ENCODE peak calls at places on chromosomes 13 and 19, in ten cellular contexts. Q is uterus, R is astrocyte of the spinal cord, Z is HFF-Myc, S is Panc1, F is H1, O is ovary, D is GM13977, E is Calu3, H is left ventricle myocardium inferior. M is an unnamed sample.

GRCh38 chr19:51830263-51830662 is 35.3 kb downstream of the FPR3 start:
- DNase-seq in Q (no peak), R (no peak), Z (no peak), S (no peak), F (no peak), O (no peak), D (no peak), E (no peak), H (no peak), M (peak)

GRCh38 chr13:86870388-86870966 is 800.7 kb upstream of the SLITRK5 start:
- DNase-seq in Q (no peak), R (peak), Z (no peak), S (no peak), F (no peak), O (no peak), D (peak), E (peak), H (no peak), M (peak)

GRCh38 chr19:44848036-44848804 is 2.1 kb downstream of the NECTIN2 start:
- DNase-seq in Q (peak), R (peak), Z (no peak), S (no peak), F (no peak), O (peak), D (no peak), E (no peak), H (no peak), M (peak)

GRCh38 chr19:29273000-29273691 is 60.2 kb upstream of the UQCRFS1 start:
- DNase-seq in Q (no peak), R (no peak), Z (no peak), S (no peak), F (no peak), O (no peak), D (no peak), E (no peak), H (no peak), M (no peak)

GRCh38 chr13:112623051-112623711 is 35.2 kb upstream of the TUBGCP3 start:
- DNase-seq in Q (no peak), R (no peak), Z (no peak), S (no peak), F (no peak), O (no peak), D (no peak), E (no peak), H (no peak), M (no peak)

GRCh38 chr19:57269515-57270250 is 10.6 kb upstream of the ZNF460 start:
- DNase-seq in Q (no peak), R (peak), Z (peak), S (no peak), F (no peak), O (no peak), D (peak), E (no peak), H (no peak), M (peak)

GRCh38 chr13:24187185-24187584 is 26.7 kb downstream of the SPATA13 start:
- DNase-seq in Q (no peak), R (no peak), Z (no peak), S (no peak), F (no peak), O (no peak), D (no peak), E (no peak), H (no peak), M (no peak)

GRCh38 chr13:49649963-49650312 is 21.6 kb downstream of the ARL11 start:
- DNase-seq in Q (no peak), R (no peak), Z (no peak), S (no peak), F (no peak), O (no peak), D (no peak), E (no peak), H (no peak), M (no peak)

GRCh38 chr19:17538684-17539287 is 16.7 kb upstream of the COLGALT1 start:
- DNase-seq in Q (no peak), R (no peak), Z (no peak), S (no peak), F (no peak), O (no peak), D (peak), E (no peak), H (no peak), M (no peak)

GRCh38 chr19:35742121-35742724 is at the start of gene IGFLR1:
- DNase-seq in Q (no peak), R (no peak), Z (no peak), S (no peak), F (no peak), O (no peak), D (peak), E (no peak), H (no peak), M (no peak)

GRCh38 chr19:4660181-4660791 is 9.9 kb downstream of the MYDGF start:
- DNase-seq in Q (no peak), R (no peak), Z (no peak), S (no peak), F (no peak), O (no peak), D (no peak), E (peak), H (no peak), M (peak)

GRCh38 chr19:15609261-15609660 is 5.8 kb upstream of the CYP4F8 start:
- DNase-seq in Q (no peak), R (no peak), Z (no peak), S (no peak), F (no peak), O (no peak), D (no peak), E (no peak), H (no peak), M (no peak)

GRCh38 chr19:11208526-11209471 is 11.5 kb upstream of the KANK2 start:
- DNase-seq in Q (no peak), R (no peak), Z (no peak), S (no peak), F (no peak), O (no peak), D (no peak), E (no peak), H (no peak), M (no peak)

GRCh38 chr13:36673838-36674326 is at the start of gene SERTM1:
- DNase-seq in Q (peak), R (peak), Z (no peak), S (no peak), F (peak), O (peak), D (no peak), E (no peak), H (peak), M (peak)

GRCh38 chr19:38944981-38945506 is 14.3 kb downstream of the MRPS12 start:
- DNase-seq in Q (no peak), R (no peak), Z (peak), S (no peak), F (no peak), O (no peak), D (no peak), E (no peak), H (no peak), M (no peak)

GRCh38 chr13:37010424-37010823 is 9.8 kb downstream of the EXOSC8 start:
- DNase-seq in Q (no peak), R (no peak), Z (no peak), S (no peak), F (no peak), O (no peak), D (no peak), E (no peak), H (no peak), M (no peak)

GRCh38 chr13:96089749-96090239 is at the start of gene HS6ST3:
- DNase-seq in Q (peak), R (peak), Z (no peak), S (no peak), F (peak), O (peak), D (peak), E (no peak), H (peak), M (peak)

GRCh38 chr13:112215871-112216270 is 148.9 kb downstream of the SOX1 start:
- DNase-seq in Q (no peak), R (no peak), Z (no peak), S (no peak), F (no peak), O (no peak), D (no peak), E (no peak), H (no peak), M (no peak)

GRCh38 chr19:19645233-19645870 is 1.9 kb upstream of the GMIP start:
- DNase-seq in Q (no peak), R (no peak), Z (no peak), S (no peak), F (no peak), O (no peak), D (no peak), E (no peak), H (no peak), M (no peak)

GRCh38 chr19:17948474-17948966 is 15.7 kb downstream of the CCDC124 start:
- DNase-seq in Q (peak), R (no peak), Z (no peak), S (no peak), F (no peak), O (no peak), D (no peak), E (no peak), H (no peak), M (no peak)

GRCh38 chr19:3184847-3185481 is 766 bp upstream of the NCLN start:
- DNase-seq in Q (no peak), R (no peak), Z (no peak), S (no peak), F (no peak), O (no peak), D (no peak), E (peak), H (peak), M (no peak)

GRCh38 chr19:43592800-43593350 is 3.1 kb downstream of the IRGQ start:
- DNase-seq in Q (no peak), R (no peak), Z (no peak), S (no peak), F (no peak), O (peak), D (no peak), E (no peak), H (no peak), M (no peak)

GRCh38 chr19:31255863-31256600 is 93.2 kb downstream of the TSHZ3 start:
- DNase-seq in Q (no peak), R (no peak), Z (no peak), S (no peak), F (no peak), O (no peak), D (no peak), E (no peak), H (no peak), M (no peak)

GRCh38 chr13:29857089-29857488 is 6.7 kb upstream of the UBL3 start:
- DNase-seq in Q (no peak), R (no peak), Z (no peak), S (no peak), F (no peak), O (no peak), D (no peak), E (no peak), H (no peak), M (no peak)

GRCh38 chr13:101654916-101655315 is 202.4 kb downstream of the ITGBL1 start:
- DNase-seq in Q (no peak), R (no peak), Z (no peak), S (no peak), F (no peak), O (no peak), D (no peak), E (no peak), H (no peak), M (peak)

GRCh38 chr13:30963794-30964193 is 31.3 kb downstream of the TEX26 start:
- DNase-seq in Q (no peak), R (no peak), Z (peak), S (no peak), F (no peak), O (no peak), D (no peak), E (peak), H (no peak), M (peak)

GRCh38 chr19:17306285-17306714 is 628 bp downstream of the MRPL34 start:
- DNase-seq in Q (no peak), R (no peak), Z (no peak), S (no peak), F (no peak), O (no peak), D (no peak), E (no peak), H (no peak), M (no peak)

GRCh38 chr19:3538965-3539742 is at the start of gene TEKTIP1:
- DNase-seq in Q (no peak), R (no peak), Z (no peak), S (no peak), F (no peak), O (no peak), D (no peak), E (no peak), H (no peak), M (no peak)

GRCh38 chr19:33508941-33509614 is 12.5 kb downstream of the PEPD start:
- DNase-seq in Q (no peak), R (no peak), Z (no peak), S (no peak), F (no peak), O (no peak), D (no peak), E (no peak), H (no peak), M (peak)

GRCh38 chr13:45280751-45281634 is 60.0 kb downstream of the TPT1 start:
- DNase-seq in Q (peak), R (peak), Z (no peak), S (peak), F (peak), O (peak), D (peak), E (peak), H (peak), M (peak)

GRCh38 chr13:80338781-80339577 is 1.9 kb downstream of the SPRY2 start:
- DNase-seq in Q (peak), R (peak), Z (no peak), S (no peak), F (no peak), O (peak), D (peak), E (peak), H (peak), M (peak)

GRCh38 chr13:73417012-73417615 is 358.3 kb downstream of the KLF5 start:
- DNase-seq in Q (no peak), R (no peak), Z (no peak), S (no peak), F (no peak), O (no peak), D (peak), E (no peak), H (no peak), M (peak)
- TF ChIP-seq CTCF in Q (no peak), R (no peak), Z (peak), S (peak), F (peak), O (no peak), D (peak), E (no peak), H (peak), M (no peak)

GRCh38 chr13:40668335-40668734 is 1.9 kb upstream of the FOXO1 start:
- DNase-seq in Q (peak), R (no peak), Z (no peak), S (no peak), F (no peak), O (no peak), D (peak), E (peak), H (peak), M (no peak)
- TF ChIP-seq CTCF in Q (peak), R (peak), Z (peak), S (peak), F (peak), O (no peak), D (peak), E (peak), H (peak), M (peak)

GRCh38 chr13:78586706-78587105 is 16.6 kb downstream of the POU4F1 start:
- DNase-seq in Q (no peak), R (no peak), Z (no peak), S (no peak), F (no peak), O (no peak), D (no peak), E (no peak), H (no peak), M (no peak)
- TF ChIP-seq CTCF in Q (no peak), R (peak), Z (peak), S (peak), F (peak), O (no peak), D (peak), E (no peak), H (no peak), M (peak)

DNA sequence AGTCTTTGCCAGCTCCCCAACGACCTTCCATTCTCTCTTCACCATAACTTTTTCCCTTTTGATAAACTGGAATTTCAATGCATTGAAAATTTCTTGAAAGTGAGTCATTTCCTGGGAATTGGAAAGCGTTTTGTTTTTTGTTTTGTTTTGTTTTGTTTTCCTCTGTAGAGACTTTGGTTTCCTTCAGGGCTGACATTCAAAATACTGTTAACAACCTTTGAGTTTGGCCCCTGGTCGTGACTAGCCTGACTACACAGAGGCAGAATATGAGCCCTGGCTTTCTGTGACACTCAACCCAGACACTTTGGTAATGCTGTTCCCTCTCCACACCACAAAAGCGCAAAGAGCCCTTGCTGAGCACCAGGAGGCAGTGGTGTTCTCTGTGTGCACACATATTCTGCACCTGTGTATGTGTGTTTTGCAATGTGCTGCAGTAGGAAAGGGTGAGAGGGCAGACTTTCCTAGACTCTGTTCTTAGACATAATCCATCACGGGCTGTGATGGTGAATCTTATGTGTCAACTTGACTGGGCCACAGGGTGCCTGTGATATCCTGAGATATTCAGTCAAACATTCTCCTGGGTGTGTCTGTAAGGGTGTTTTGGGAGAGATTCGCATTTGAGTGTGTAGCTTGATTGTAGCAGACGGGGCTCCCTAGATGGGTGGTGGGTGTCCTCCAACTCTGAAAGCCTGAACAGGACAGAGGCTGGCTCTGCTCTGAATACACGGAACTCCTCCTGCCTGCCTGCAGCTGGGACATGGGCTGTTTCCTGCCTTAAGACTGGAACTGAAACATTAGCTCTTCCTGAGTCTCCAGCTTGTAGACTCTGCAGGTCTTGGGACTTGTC is 29.5 kb upstream of the ANKRD10 start:
- DNase-seq in Q (no peak), R (peak), Z (peak), S (peak), F (no peak), O (no peak), D (peak), E (peak), H (no peak), M (peak)
- TF ChIP-seq CTCF in Q (peak), R (peak), Z (peak), S (peak), F (peak), O (peak), D (peak), E (no peak), H (peak), M (peak)

GRCh38 chr13:41568990-41569387 is 111.6 kb downstream of the RGCC start:
- DNase-seq in Q (no peak), R (peak), Z (no peak), S (no peak), F (no peak), O (no peak), D (no peak), E (no peak), H (no peak), M (peak)
- TF ChIP-seq CTCF in Q (no peak), R (no peak), Z (no peak), S (no peak), F (no peak), O (no peak), D (no peak), E (no peak), H (peak), M (peak)